ENCODE peak calls at places on chromosomes 5 and 9, in five cellular contexts. T, K, U, H and Q are unnamed samples.
A peak's percentile ranks its signal among the peaks of the same experiment; 100 is the strongest.

GRCh38 chr9:107090218-107090617 is 192.9 kb upstream of the RAD23B start:
- DNase-seq in U (no peak), H (no peak), T (no peak), K (no peak), Q (no peak)

GRCh38 chr9:127305450-127306226 is 41.1 kb downstream of the GARNL3 start:
- DNase-seq in H (no peak), K (no peak), T (peak; percentile 35), U (no peak), Q (no peak)

GRCh38 chr9:125747765-125748510 is 765 bp downstream of the PBX3 start:
- DNase-seq in H (no peak), U (peak; percentile 24), K (peak; percentile 31), T (peak; percentile 47), Q (no peak)

GRCh38 chr9:127567898-127568617 is 44.0 kb upstream of the STXBP1 start:
- DNase-seq in K (no peak), H (no peak), U (no peak), T (peak; percentile 64), Q (no peak)

GRCh38 chr5:74833537-74834266 is 32.5 kb downstream of the FAM169A start:
- DNase-seq in K (no peak), H (no peak), T (no peak), U (no peak), Q (no peak)

GRCh38 chr5:168315991-168316578 is 24.6 kb downstream of the WWC1 start:
- DNase-seq in U (no peak), H (no peak), T (no peak), K (peak; percentile 92), Q (no peak)

GRCh38 chr5:105898183-105898582 is 1772.6 kb downstream of the EFNA5 start:
- DNase-seq in T (no peak), H (no peak), K (no peak), U (no peak), Q (no peak)

GRCh38 chr9:6911901-6912650 is 154.3 kb downstream of the KDM4C start:
- DNase-seq in U (no peak), T (no peak), K (no peak), H (peak; percentile 14), Q (no peak)

GRCh38 chr5:144117412-144117811 is 53.0 kb downstream of the YIPF5 start:
- DNase-seq in H (peak; percentile 15), K (no peak), U (peak; percentile 10), T (no peak), Q (no peak)

GRCh38 chr9:87674565-87675299 is 51.2 kb upstream of the CTSL start:
- DNase-seq in K (no peak), U (peak; percentile 65), T (no peak), H (peak; percentile 15), Q (no peak)

GRCh38 chr5:2666081-2666480 is 85.4 kb downstream of the IRX2 start:
- DNase-seq in U (no peak), K (no peak), T (no peak), H (no peak), Q (no peak)

GRCh38 chr5:24850911-24851310 is 206.1 kb upstream of the CDH10 start:
- DNase-seq in K (no peak), H (no peak), T (no peak), U (no peak), Q (no peak)

GRCh38 chr9:9215050-9215449 is 1397.8 kb downstream of the PTPRD start:
- DNase-seq in T (no peak), U (no peak), K (no peak), H (no peak), Q (no peak)

GRCh38 chr5:148913985-148914421 is 87.6 kb downstream of the ADRB2 start:
- DNase-seq in K (peak; percentile 30), U (peak; percentile 89), H (peak; percentile 87), T (peak; percentile 97), Q (peak; percentile 80)

GRCh38 chr5:167763772-167764171 is 527.7 kb upstream of the WWC1 start:
- DNase-seq in U (no peak), K (no peak), H (peak; percentile 38), T (no peak), Q (peak; percentile 85)

GRCh38 chr9:99778308-99778707 is 43.4 kb upstream of the NR4A3 start:
- DNase-seq in U (peak; percentile 34), H (peak; percentile 89), K (peak; percentile 9), T (no peak), Q (peak; percentile 78)

GRCh38 chr5:162842725-162843124 is 594.7 kb upstream of the CCNG1 start:
- DNase-seq in H (no peak), K (no peak), U (no peak), T (peak; percentile 7), Q (no peak)

GRCh38 chr9:33293782-33294181 is 3.5 kb downstream of the NFX1 start:
- DNase-seq in H (no peak), U (no peak), T (no peak), K (no peak), Q (no peak)

GRCh38 chr9:33297455-33297854 is 7.1 kb downstream of the NFX1 start:
- DNase-seq in H (no peak), K (peak; percentile 11), T (no peak), U (peak; percentile 9), Q (no peak)

GRCh38 chr9:33295571-33295970 is 5.3 kb downstream of the NFX1 start:
- DNase-seq in K (no peak), T (no peak), H (no peak), U (no peak), Q (no peak)

GRCh38 chr9:33290994-33291397 is 680 bp downstream of the NFX1 start:
- DNase-seq in U (no peak), K (no peak), T (no peak), H (peak; percentile 91), Q (no peak)

DNA sequence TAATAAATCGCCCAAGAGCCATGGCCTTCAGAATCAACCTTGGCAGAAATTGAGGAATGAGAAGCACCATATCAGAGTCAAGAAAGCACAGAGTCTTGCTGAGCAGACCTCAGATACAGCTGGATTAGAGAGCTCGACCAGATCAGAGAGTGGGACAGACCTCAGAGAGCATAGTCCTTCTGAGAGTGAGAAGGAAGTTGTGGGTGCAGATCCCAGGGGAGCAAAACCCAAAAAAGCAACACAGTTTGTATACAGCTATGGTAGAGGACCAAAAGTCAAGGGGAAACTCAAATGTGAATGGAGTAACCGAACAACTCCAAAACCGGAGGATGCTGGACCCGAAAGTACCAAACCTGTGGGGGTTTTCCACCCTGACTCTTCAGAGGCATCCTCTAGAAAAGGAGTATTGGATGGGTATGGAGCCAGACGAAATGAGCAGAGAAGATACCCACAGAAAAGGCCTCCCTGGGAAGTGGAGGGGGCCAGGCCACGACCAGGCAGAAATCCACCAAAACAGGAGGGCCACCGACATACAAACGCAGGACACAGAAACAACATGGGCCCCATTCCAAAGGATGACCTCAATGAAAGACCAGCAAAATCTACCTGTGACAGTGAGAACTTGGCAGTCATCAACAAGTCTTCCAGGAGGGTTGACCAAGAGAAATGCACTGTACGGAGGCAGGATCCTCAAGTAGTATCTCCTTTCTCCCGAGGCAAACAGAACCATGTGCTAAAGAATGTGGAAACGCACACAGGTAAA is 4.5 kb downstream of the NFX1 start:
- DNase-seq in K (no peak), T (no peak), U (no peak), H (no peak), Q (no peak)
- H3K4me2 ChIP-seq in K (no peak overlapping the region), T (no peak overlapping the region), U (no peak overlapping the region), H (no peak overlapping the region), Q (no peak overlapping the region)

GRCh38 chr9:133210202-133210532 is 1.1 kb upstream of the OBP2B start:
- DNase-seq in H (no peak), K (no peak), U (no peak), T (no peak), Q (peak; percentile 87)
- H3K4me2 ChIP-seq in H (no peak overlapping the region), K (no peak overlapping the region), U (no peak overlapping the region), T (no peak overlapping the region), Q (peak overlapping the region; percentile 44)

DNA sequence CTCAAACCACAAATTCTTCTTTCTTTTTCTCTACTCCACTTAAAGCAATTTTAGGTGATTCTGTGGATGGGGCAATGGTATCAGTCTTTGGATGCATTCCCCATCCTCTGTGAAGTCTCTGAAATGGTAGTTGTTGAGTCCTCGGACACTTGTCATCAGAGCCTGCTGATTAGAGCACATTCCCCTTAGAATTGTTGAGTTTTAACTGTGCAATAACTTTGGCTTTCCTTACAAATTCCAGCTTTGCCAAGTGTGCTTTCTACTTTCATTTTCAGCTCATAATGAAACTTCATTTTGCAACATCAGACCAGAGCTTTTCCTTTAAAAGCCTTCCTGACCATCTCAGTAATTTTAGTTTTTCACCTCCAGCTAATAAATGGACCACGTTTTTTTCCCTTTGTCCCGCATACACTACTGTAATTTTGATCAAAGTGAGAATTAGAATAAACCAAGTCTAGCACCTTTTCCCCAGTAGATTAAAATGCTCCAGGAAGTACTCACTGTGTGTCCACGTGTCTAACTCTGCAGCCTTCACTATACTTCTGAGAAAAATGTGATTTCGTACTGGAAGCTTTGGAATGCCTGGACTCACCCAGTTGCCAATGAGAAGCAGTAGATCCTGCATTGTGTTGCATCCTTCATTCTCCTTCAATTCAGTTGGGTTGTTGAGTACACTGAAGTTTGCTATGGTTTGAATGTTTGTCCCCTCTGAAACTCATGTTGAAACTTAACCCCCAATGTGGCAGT is 135.6 kb downstream of the NTRK2 start:
- DNase-seq in T (no peak), H (no peak), U (no peak), K (peak; percentile 40), Q (no peak)
- H3K4me2 ChIP-seq in T (no peak overlapping the region), H (no peak overlapping the region), U (no peak overlapping the region), K (no peak overlapping the region), Q (no peak overlapping the region)

DNA sequence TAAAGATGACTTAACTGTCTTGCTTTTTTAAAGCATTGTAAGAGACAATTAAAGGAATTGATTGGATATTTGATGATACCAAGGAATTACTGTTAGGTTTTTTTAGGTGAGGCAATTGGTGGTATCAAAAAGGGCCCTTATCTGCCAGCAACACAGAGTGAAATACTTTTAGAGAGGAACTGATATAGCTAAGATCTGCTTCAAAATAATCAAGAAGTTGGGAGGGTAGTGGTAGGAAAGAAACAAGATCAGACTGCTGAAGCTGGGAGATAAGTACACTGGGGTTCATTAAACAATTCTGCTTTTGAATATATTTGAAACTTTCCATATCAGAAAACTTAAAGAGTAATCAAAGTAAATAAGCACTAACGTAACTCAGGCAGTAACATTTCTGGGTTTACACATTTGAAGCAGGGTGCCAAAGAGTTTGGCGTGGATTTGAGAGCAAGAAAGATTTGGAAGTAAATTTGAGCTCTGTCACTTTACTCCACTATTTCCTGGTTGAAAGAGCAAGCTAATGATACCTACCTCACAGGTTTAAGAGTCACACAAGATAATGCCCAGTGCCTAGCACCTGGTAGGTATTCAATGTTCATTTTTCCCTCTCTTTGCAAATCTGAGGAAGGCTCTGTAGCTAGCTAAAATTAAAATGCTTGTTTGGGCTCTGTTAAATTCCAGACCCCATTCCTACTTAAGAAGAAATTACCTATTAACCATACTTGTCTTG is 6.9 kb downstream of the ERMP1 start:
- DNase-seq in U (no peak), T (no peak), K (no peak), H (no peak), Q (no peak)
- H3K4me2 ChIP-seq in U (no peak overlapping the region), T (no peak overlapping the region), K (no peak overlapping the region), H (no peak overlapping the region), Q (no peak overlapping the region)